ENCODE peak calls at places on chromosomes 1 and 21, in nine cellular contexts. One of them, this sample, is unnamed.

GRCh38 chr1:239558559-239558958 is 172.2 kb downstream of the CHRM3 start:
- DNase-seq in RWPE1: no peak
- DNase-seq in upper lobe of right lung: no peak
- DNase-seq in thoracic aorta: no peak
- DNase-seq in lung: no peak
- DNase-seq in cardiac muscle cell: no peak
- DNase-seq in pancreas: no peak
- DNase-seq in Peyer's patch: no peak
- DNase-seq in esophagus squamous epithelium: no peak
- DNase-seq in this sample: no peak

GRCh38 chr21:41630249-41630648 is 122.3 kb upstream of the TMPRSS2 start:
- DNase-seq in Peyer's patch: peak
- DNase-seq in RWPE1: peak
- DNase-seq in lung: no peak
- DNase-seq in pancreas: no peak
- DNase-seq in cardiac muscle cell: no peak
- DNase-seq in thoracic aorta: no peak
- DNase-seq in esophagus squamous epithelium: no peak
- DNase-seq in upper lobe of right lung: no peak
- DNase-seq in this sample: no peak

GRCh38 chr1:246836169-246836568 is 95.6 kb downstream of the AHCTF1 start:
- DNase-seq in thoracic aorta: no peak
- DNase-seq in esophagus squamous epithelium: no peak
- DNase-seq in cardiac muscle cell: no peak
- DNase-seq in upper lobe of right lung: no peak
- DNase-seq in pancreas: no peak
- DNase-seq in Peyer's patch: no peak
- DNase-seq in lung: no peak
- DNase-seq in RWPE1: no peak
- DNase-seq in this sample: no peak

GRCh38 chr1:88650676-88651418 is 33.2 kb upstream of the PKN2 start:
- DNase-seq in Peyer's patch: no peak
- DNase-seq in upper lobe of right lung: no peak
- DNase-seq in RWPE1: no peak
- DNase-seq in lung: no peak
- DNase-seq in thoracic aorta: no peak
- DNase-seq in pancreas: no peak
- DNase-seq in esophagus squamous epithelium: no peak
- DNase-seq in cardiac muscle cell: no peak
- DNase-seq in this sample: no peak

GRCh38 chr1:1204998-1205768 is 1.2 kb downstream of the TNFRSF18 start:
- DNase-seq in RWPE1: no peak
- DNase-seq in lung: no peak
- DNase-seq in esophagus squamous epithelium: no peak
- DNase-seq in cardiac muscle cell: no peak
- DNase-seq in pancreas: no peak
- DNase-seq in upper lobe of right lung: no peak
- DNase-seq in Peyer's patch: no peak
- DNase-seq in thoracic aorta: no peak
- DNase-seq in this sample: peak

GRCh38 chr1:83641206-83641658 is 357.7 kb downstream of the TTLL7 start:
- DNase-seq in pancreas: no peak
- DNase-seq in upper lobe of right lung: no peak
- DNase-seq in esophagus squamous epithelium: no peak
- DNase-seq in Peyer's patch: no peak
- DNase-seq in thoracic aorta: no peak
- DNase-seq in cardiac muscle cell: no peak
- DNase-seq in lung: no peak
- DNase-seq in RWPE1: no peak
- DNase-seq in this sample: no peak

GRCh38 chr1:214117780-214118179 is 130.0 kb downstream of the PROX1 start:
- DNase-seq in Peyer's patch: no peak
- DNase-seq in esophagus squamous epithelium: no peak
- DNase-seq in upper lobe of right lung: no peak
- DNase-seq in RWPE1: no peak
- DNase-seq in pancreas: no peak
- DNase-seq in cardiac muscle cell: no peak
- DNase-seq in thoracic aorta: no peak
- DNase-seq in lung: no peak
- DNase-seq in this sample: no peak

GRCh38 chr21:33383056-33383888 is 19.9 kb upstream of the IFNGR2 start:
- DNase-seq in esophagus squamous epithelium: peak
- DNase-seq in lung: peak
- DNase-seq in Peyer's patch: peak
- DNase-seq in thoracic aorta: no peak
- DNase-seq in upper lobe of right lung: peak
- DNase-seq in RWPE1: peak
- DNase-seq in cardiac muscle cell: peak
- DNase-seq in pancreas: peak
- DNase-seq in this sample: peak

GRCh38 chr1:13583592-13583963 is at the start of gene PDPN:
- DNase-seq in esophagus squamous epithelium: no peak
- DNase-seq in Peyer's patch: peak
- DNase-seq in lung: no peak
- DNase-seq in cardiac muscle cell: peak
- DNase-seq in thoracic aorta: no peak
- DNase-seq in upper lobe of right lung: peak
- DNase-seq in RWPE1: peak
- DNase-seq in pancreas: peak
- DNase-seq in this sample: no peak

GRCh38 chr1:27804791-27805190 is 25.8 kb upstream of the PPP1R8 start:
- DNase-seq in RWPE1: no peak
- DNase-seq in Peyer's patch: no peak
- DNase-seq in thoracic aorta: no peak
- DNase-seq in upper lobe of right lung: no peak
- DNase-seq in pancreas: no peak
- DNase-seq in lung: no peak
- DNase-seq in cardiac muscle cell: no peak
- DNase-seq in esophagus squamous epithelium: no peak
- DNase-seq in this sample: no peak

GRCh38 chr1:86913399-86913895 is 479 bp downstream of the SELENOF start:
- DNase-seq in upper lobe of right lung: no peak
- DNase-seq in esophagus squamous epithelium: no peak
- DNase-seq in RWPE1: no peak
- DNase-seq in lung: no peak
- DNase-seq in pancreas: peak
- DNase-seq in Peyer's patch: no peak
- DNase-seq in cardiac muscle cell: peak
- DNase-seq in thoracic aorta: no peak
- DNase-seq in this sample: peak

GRCh38 chr1:61322769-61323168 is 240.4 kb downstream of the NFIA start:
- DNase-seq in upper lobe of right lung: no peak
- DNase-seq in pancreas: no peak
- DNase-seq in cardiac muscle cell: no peak
- DNase-seq in esophagus squamous epithelium: no peak
- DNase-seq in thoracic aorta: no peak
- DNase-seq in Peyer's patch: no peak
- DNase-seq in RWPE1: no peak
- DNase-seq in lung: no peak
- DNase-seq in this sample: no peak

GRCh38 chr1:91700771-91701493 is 185.0 kb downstream of the TGFBR3 start:
- DNase-seq in upper lobe of right lung: no peak
- DNase-seq in RWPE1: no peak
- DNase-seq in esophagus squamous epithelium: no peak
- DNase-seq in Peyer's patch: no peak
- DNase-seq in thoracic aorta: no peak
- DNase-seq in cardiac muscle cell: no peak
- DNase-seq in lung: no peak
- DNase-seq in pancreas: no peak
- DNase-seq in this sample: no peak

DNA sequence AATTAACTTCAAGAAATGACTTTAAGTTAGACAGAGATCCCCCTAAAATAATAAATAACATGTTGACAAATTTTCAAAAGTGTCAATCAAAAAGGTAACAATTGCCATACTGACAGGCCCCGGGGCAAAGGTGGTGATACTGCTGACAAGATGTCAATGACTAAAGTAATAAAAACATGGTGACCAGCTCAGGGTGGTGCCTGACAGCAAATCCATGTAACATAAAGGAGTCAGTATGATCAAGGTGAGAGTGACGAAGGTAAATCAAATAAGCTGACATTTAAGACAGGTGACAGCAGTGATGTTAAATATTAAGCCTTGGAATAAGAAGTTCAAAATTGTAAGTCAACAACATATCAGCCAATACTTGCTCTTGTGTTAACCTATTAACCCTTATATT is 387.5 kb downstream of the DPYD start:
- DNase-seq in RWPE1: no peak
- DNase-seq in esophagus squamous epithelium: no peak
- DNase-seq in lung: no peak
- DNase-seq in Peyer's patch: no peak
- DNase-seq in pancreas: no peak
- DNase-seq in thoracic aorta: no peak
- DNase-seq in cardiac muscle cell: no peak
- DNase-seq in upper lobe of right lung: no peak
- DNase-seq in this sample: no peak
- H3K27ac ChIP-seq in RWPE1: no peak
- H3K27ac ChIP-seq in esophagus squamous epithelium: no peak
- H3K27ac ChIP-seq in lung: no peak
- H3K27ac ChIP-seq in Peyer's patch: no peak
- H3K27ac ChIP-seq in pancreas: no peak
- H3K27ac ChIP-seq in thoracic aorta: no peak
- H3K27ac ChIP-seq in cardiac muscle cell: no peak
- H3K27ac ChIP-seq in upper lobe of right lung: no peak
- H3K27ac ChIP-seq in this sample: no peak

GRCh38 chr1:81371864-81372263 is 428.9 kb upstream of the ADGRL2 start:
- DNase-seq in cardiac muscle cell: no peak
- DNase-seq in upper lobe of right lung: no peak
- DNase-seq in lung: no peak
- DNase-seq in thoracic aorta: no peak
- DNase-seq in Peyer's patch: no peak
- DNase-seq in pancreas: no peak
- DNase-seq in RWPE1: no peak
- DNase-seq in esophagus squamous epithelium: no peak
- DNase-seq in this sample: no peak

GRCh38 chr1:81374481-81374880 is 426.3 kb upstream of the ADGRL2 start:
- DNase-seq in thoracic aorta: no peak
- DNase-seq in lung: no peak
- DNase-seq in pancreas: no peak
- DNase-seq in Peyer's patch: no peak
- DNase-seq in esophagus squamous epithelium: no peak
- DNase-seq in cardiac muscle cell: no peak
- DNase-seq in upper lobe of right lung: no peak
- DNase-seq in RWPE1: no peak
- DNase-seq in this sample: no peak

GRCh38 chr1:81364075-81364474 is 436.7 kb upstream of the ADGRL2 start:
- DNase-seq in RWPE1: no peak
- DNase-seq in upper lobe of right lung: no peak
- DNase-seq in thoracic aorta: no peak
- DNase-seq in pancreas: no peak
- DNase-seq in esophagus squamous epithelium: no peak
- DNase-seq in cardiac muscle cell: no peak
- DNase-seq in lung: no peak
- DNase-seq in Peyer's patch: no peak
- DNase-seq in this sample: no peak

DNA sequence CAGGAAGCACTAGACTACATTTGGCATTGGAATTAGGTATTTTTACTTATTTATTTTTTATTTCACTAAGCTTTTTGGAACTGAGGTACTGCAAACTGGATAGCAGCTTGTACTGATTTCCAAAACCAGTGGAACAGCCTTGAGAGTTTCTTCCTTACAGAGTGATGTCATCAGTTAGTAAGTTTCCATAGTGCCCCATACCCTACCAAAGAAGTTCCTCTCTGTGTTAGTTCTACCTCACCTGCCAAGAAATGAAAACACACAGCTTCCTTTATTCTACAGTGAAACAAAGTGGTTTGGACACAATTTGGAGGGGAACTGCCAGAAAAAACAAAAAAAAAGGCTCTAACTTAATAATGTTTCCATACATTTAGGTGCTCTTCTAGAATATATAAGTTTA is 430.9 kb upstream of the ADGRL2 start:
- DNase-seq in lung: no peak
- DNase-seq in esophagus squamous epithelium: no peak
- DNase-seq in RWPE1: no peak
- DNase-seq in pancreas: no peak
- DNase-seq in Peyer's patch: no peak
- DNase-seq in upper lobe of right lung: no peak
- DNase-seq in thoracic aorta: no peak
- DNase-seq in cardiac muscle cell: no peak
- DNase-seq in this sample: no peak
- TF ChIP-seq CTCF in lung: no peak
- TF ChIP-seq CTCF in esophagus squamous epithelium: no peak
- TF ChIP-seq CTCF in RWPE1: no peak
- TF ChIP-seq CTCF in pancreas: no peak
- TF ChIP-seq CTCF in Peyer's patch: no peak
- TF ChIP-seq CTCF in upper lobe of right lung: no peak
- TF ChIP-seq CTCF in thoracic aorta: no peak
- TF ChIP-seq CTCF in cardiac muscle cell: no peak
- TF ChIP-seq CTCF in this sample: no peak

GRCh38 chr21:44817506-44817880 is 369 bp downstream of the SUMO3 start:
- DNase-seq in cardiac muscle cell: peak
- DNase-seq in lung: peak
- DNase-seq in upper lobe of right lung: peak
- DNase-seq in esophagus squamous epithelium: peak
- DNase-seq in thoracic aorta: no peak
- DNase-seq in pancreas: peak
- DNase-seq in Peyer's patch: peak
- DNase-seq in RWPE1: peak
- DNase-seq in this sample: peak
- H3K27ac ChIP-seq in cardiac muscle cell: no peak
- H3K27ac ChIP-seq in lung: peak
- H3K27ac ChIP-seq in upper lobe of right lung: peak
- H3K27ac ChIP-seq in esophagus squamous epithelium: peak
- H3K27ac ChIP-seq in thoracic aorta: no peak
- H3K27ac ChIP-seq in pancreas: no peak
- H3K27ac ChIP-seq in Peyer's patch: peak
- H3K27ac ChIP-seq in RWPE1: peak
- H3K27ac ChIP-seq in this sample: no peak

DNA sequence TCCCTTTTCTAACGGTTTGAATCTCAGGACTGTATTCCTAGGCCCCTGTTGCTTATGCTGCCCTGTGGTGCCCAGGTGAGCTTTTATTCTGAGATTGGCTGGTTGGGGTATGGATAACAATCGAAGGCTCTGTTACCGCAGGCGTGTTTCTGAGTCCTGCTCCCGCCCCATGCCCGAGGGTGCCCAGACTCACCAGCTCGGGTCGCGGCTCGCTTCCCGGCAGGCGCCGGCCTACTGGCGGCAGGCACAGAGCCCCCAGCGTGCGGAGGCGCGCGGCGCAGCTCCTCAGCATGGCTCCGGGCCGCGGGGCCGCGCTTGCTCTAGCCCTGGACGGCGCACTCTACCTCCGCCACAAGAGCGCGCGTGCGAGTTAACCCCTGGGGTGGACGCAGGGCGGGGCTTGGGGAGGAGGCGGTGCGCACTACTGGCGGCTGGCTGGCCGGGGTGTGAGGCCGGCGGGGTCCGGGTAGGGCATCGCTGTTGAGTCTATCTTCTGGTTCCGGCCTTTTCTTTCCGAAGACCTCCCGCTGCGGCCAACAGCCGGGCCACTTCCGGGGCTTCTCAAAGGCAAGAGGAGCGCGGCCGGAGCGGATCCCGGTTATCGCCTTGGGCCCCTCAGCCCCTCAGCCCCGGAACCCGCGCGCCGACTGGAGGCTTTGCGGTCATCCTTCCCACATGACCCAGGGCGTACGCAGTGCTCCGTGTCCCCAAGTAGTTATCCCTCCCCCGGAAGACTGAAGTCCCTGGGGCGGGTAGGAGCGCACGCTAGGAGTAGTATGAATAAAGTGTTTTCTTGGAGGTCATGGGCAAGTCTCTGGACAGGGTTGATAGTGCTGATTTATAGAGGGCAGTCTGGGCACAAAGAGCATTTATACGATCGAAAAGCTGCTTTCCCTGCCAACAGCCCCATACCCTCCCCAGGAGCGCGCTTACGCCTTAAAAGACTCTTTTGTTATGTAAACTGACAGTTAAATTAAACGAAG is at the start of gene THEM4:
- DNase-seq in esophagus squamous epithelium: peak
- DNase-seq in cardiac muscle cell: peak
- DNase-seq in upper lobe of right lung: peak
- DNase-seq in pancreas: peak
- DNase-seq in RWPE1: peak
- DNase-seq in thoracic aorta: peak
- DNase-seq in Peyer's patch: peak
- DNase-seq in lung: peak
- DNase-seq in this sample: peak
- TF ChIP-seq CTCF in esophagus squamous epithelium: no peak
- TF ChIP-seq CTCF in cardiac muscle cell: peak
- TF ChIP-seq CTCF in upper lobe of right lung: peak
- TF ChIP-seq CTCF in pancreas: peak
- TF ChIP-seq CTCF in RWPE1: peak
- TF ChIP-seq CTCF in thoracic aorta: peak
- TF ChIP-seq CTCF in Peyer's patch: peak
- TF ChIP-seq CTCF in lung: peak
- TF ChIP-seq CTCF in this sample: peak

This sample was measured in CD4-positive, alpha-beta T cell.